ENCODE peak calls at places on chromosomes 4 and X, in ten cellular contexts. M is upper lobe of left lung, W is suprapubic skin, R is heart left ventricle, N is HCT116, T is prostate gland, U is tibial artery, A is right lobe of liver, K is PC-3, Y is left lung. Z is an unnamed sample. For H3K4me1, the result is how much of the 10 kb centered on the place peaks cover.

GRCh38 chr4:136036744-136037143 is 1495.5 kb downstream of the PCDH18 start:
- DNase-seq in M (no peak), W (no peak), R (no peak), N (peak), T (no peak), U (no peak), A (no peak), K (peak), Y (no peak), Z (no peak)

GRCh38 chr4:122285285-122285684 is 93.5 kb upstream of the ADAD1 start:
- DNase-seq in M (no peak), W (no peak), R (no peak), N (no peak), T (no peak), U (no peak), A (no peak), K (peak), Y (no peak), Z (no peak)

GRCh38 chrX:39750246-39750790 is 347.4 kb downstream of the BCOR start:
- DNase-seq in M (no peak), W (no peak), R (no peak), N (no peak), T (no peak), U (no peak), A (no peak), K (no peak), Y (no peak), Z (no peak)

GRCh38 chr4:108370291-108370690 is 201.6 kb upstream of the LEF1 start:
- DNase-seq in M (no peak), W (no peak), R (no peak), N (no peak), T (no peak), U (no peak), A (no peak), K (no peak), Y (no peak), Z (no peak)

GRCh38 chr4:26235500-26235899 is 85.3 kb upstream of the RBPJ start:
- DNase-seq in M (peak), W (no peak), R (peak), N (no peak), T (no peak), U (peak), A (no peak), K (peak), Y (no peak), Z (peak)

GRCh38 chr4:84501721-84502267 is 2.7 kb upstream of the NKX6-1 start:
- DNase-seq in M (no peak), W (no peak), R (no peak), N (no peak), T (no peak), U (no peak), A (no peak), K (no peak), Y (peak), Z (no peak)

GRCh38 chr4:119656342-119656741 is 27.7 kb upstream of the PDE5A start:
- DNase-seq in M (no peak), W (no peak), R (no peak), N (no peak), T (no peak), U (no peak), A (no peak), K (no peak), Y (no peak), Z (no peak)

GRCh38 chr4:156475322-156475721 is 496.3 kb downstream of the PDGFC start:
- DNase-seq in M (no peak), W (no peak), R (no peak), N (peak), T (peak), U (no peak), A (no peak), K (peak), Y (no peak), Z (no peak)

GRCh38 chrX:109774706-109775105 is 41.6 kb upstream of the ACSL4 start:
- DNase-seq in M (no peak), W (no peak), R (no peak), N (no peak), T (no peak), U (no peak), A (no peak), K (peak), Y (no peak), Z (no peak)

GRCh38 chr4:88729146-88729755 is 31.6 kb upstream of the NAP1L5 start:
- DNase-seq in M (no peak), W (no peak), R (no peak), N (no peak), T (no peak), U (no peak), A (no peak), K (no peak), Y (no peak), Z (no peak)

GRCh38 chrX:13658602-13659001 is 5.7 kb downstream of the TCEANC start:
- DNase-seq in M (no peak), W (no peak), R (no peak), N (peak), T (peak), U (no peak), A (no peak), K (peak), Y (no peak), Z (no peak)

GRCh38 chr4:37762294-37763163 is 64.0 kb upstream of the PGM2 start:
- DNase-seq in M (peak), W (no peak), R (no peak), N (peak), T (no peak), U (no peak), A (no peak), K (peak), Y (no peak), Z (no peak)

GRCh38 chrX:26778320-26778888 is 562.4 kb downstream of the MAGEB5 start:
- DNase-seq in M (no peak), W (no peak), R (no peak), N (peak), T (no peak), U (no peak), A (no peak), K (no peak), Y (no peak), Z (no peak)

GRCh38 chr4:138241281-138242075 is 671 bp downstream of the SLC7A11 start:
- DNase-seq in M (no peak), W (no peak), R (no peak), N (no peak), T (no peak), U (no peak), A (no peak), K (peak), Y (peak), Z (peak)

DNA sequence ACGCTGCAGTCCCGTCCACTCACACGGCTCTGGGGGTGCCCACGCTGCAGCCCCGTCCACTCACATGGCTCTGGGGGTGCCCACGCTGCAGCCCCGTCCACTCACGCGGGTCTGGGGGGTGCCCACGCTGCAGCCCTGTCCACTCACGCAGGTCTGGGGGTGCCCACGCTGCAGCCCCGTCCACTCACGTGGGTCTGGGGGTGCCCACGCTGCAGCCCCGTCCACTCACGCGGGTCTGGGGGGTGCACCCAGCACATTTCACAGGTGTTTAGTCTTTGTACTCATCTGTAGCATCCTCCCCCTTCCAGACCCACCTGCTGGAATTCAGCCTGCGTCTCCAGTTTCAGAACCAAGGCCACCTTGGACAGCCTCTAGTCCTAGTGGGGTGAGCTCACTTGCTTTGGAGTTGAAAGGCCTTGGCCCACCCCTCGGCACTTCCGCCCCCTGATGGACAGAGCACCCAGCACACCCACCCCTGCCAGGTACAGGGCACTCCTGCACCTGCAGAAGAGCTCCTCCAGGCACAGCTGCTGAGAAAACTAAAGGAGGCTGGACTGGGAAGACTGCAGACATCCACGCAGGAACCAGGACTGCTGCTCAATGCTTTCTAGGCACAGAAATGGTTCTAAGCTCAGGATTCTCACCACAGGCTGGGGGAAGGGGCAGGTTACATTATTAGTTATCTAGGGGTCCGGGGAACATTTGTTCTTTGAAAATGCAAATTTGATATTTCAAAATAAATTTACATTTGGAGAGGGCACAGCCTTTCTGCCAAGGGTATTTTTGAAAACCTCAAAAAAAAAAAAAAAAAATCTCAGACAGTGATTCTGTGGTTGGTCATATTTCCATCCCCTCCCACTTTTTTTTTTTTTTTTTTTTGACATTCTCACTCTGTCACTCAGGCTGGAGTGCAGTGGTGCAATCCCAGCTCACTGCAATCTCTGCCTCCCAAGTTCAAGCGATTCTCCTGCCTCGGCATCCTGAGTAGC is 72.8 kb downstream of the ABLIM2 start:
- DNase-seq in M (no peak), W (no peak), R (no peak), N (no peak), T (no peak), U (no peak), A (peak), K (no peak), Y (peak), Z (no peak)
- H3K4me1 ChIP-seq in M (under half), W (under half), R (under half), N (under half), T (under half), U (under half), A (under half), K (under half), Y (under half), Z (under half)

DNA sequence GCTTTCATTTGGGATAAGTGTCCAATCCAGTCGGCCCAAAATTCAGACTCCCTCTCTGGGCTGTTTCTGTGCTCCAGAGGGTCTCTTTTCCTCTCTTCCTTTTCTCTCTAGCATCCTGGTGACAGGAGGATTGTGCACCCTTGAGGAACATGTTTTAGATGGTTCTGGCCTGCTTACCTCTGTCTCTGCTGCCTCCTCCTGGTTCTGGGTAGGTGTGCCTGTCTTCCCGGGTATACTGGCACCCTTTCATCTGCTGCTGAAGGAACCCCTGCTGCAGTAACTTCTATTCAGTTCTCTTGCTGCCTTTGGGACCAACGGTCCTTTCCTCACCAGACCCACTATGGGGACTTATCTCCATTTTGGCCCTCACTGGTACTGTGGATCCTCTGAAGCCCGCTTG is 53.2 kb downstream of the HMGB2 start:
- DNase-seq in M (no peak), W (no peak), R (no peak), N (no peak), T (no peak), U (no peak), A (no peak), K (no peak), Y (no peak), Z (no peak)
- H3K27ac ChIP-seq in M (no peak), W (no peak), R (no peak), N (no peak), T (no peak), U (no peak), A (no peak), K (no peak), Y (no peak), Z (no peak)

GRCh38 chr4:15143551-15143950 is 141.3 kb downstream of the CPEB2 start:
- DNase-seq in M (no peak), W (no peak), R (no peak), N (no peak), T (no peak), U (no peak), A (no peak), K (no peak), Y (no peak), Z (no peak)
- H3K4me1 ChIP-seq in M (under half), W (under half), R (under half), N (under half), T (under half), U (under half), A (under half), K (under half), Y (under half), Z (under half)

DNA sequence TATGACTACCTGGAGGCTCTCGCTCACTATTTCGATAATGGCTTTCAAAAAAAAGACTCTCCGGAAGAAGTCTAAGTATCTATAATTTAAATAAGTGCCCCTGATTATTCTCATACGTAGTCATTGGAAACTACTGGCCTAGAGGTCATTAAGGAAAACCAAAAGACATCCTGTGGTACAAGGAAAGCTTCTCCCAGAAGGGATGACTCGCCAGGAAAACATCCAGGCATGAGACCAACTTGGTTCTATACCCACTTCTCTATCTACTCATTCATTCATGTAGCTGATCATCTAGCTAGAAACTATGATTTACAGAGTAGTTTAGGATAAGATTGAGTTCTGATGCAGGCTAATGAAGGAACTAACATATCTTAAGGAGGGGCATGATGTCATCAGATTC is 37.7 kb downstream of the SOX3 start:
- DNase-seq in M (no peak), W (no peak), R (no peak), N (no peak), T (no peak), U (no peak), A (no peak), K (no peak), Y (no peak), Z (no peak)
- H3K27ac ChIP-seq in M (no peak), W (no peak), R (no peak), N (no peak), T (no peak), U (no peak), A (no peak), K (no peak), Y (no peak), Z (no peak)

GRCh38 chr4:70709551-70710080 is 12.1 kb upstream of the RUFY3 start:
- DNase-seq in M (no peak), W (no peak), R (no peak), N (no peak), T (peak), U (no peak), A (no peak), K (peak), Y (no peak), Z (no peak)
- H3K4me1 ChIP-seq in M (under half), W (half or more), R (under half), N (under half), T (under half), U (under half), A (under half), K (under half), Y (half or more), Z (under half)

GRCh38 chr4:169254546-169254983 is 16.2 kb downstream of the SH3RF1 start:
- DNase-seq in M (peak), W (no peak), R (no peak), N (peak), T (no peak), U (no peak), A (peak), K (peak), Y (no peak), Z (no peak)
- H3K27ac ChIP-seq in M (peak), W (no peak), R (no peak), N (peak), T (no peak), U (peak), A (peak), K (peak), Y (peak), Z (peak)

GRCh38 chr4:140242357-140243284 is 88.6 kb upstream of the MAML3 start:
- DNase-seq in M (peak), W (no peak), R (peak), N (no peak), T (no peak), U (no peak), A (no peak), K (peak), Y (no peak), Z (no peak)
- H3K4me1 ChIP-seq in M (under half), W (under half), R (under half), N (under half), T (under half), U (under half), A (under half), K (under half), Y (under half), Z (under half)

GRCh38 chr4:153495480-153496206 is 29.5 kb downstream of the TMEM131L start:
- DNase-seq in M (no peak), W (no peak), R (no peak), N (no peak), T (no peak), U (no peak), A (no peak), K (peak), Y (no peak), Z (no peak)
- H3K27ac ChIP-seq in M (no peak), W (no peak), R (no peak), N (no peak), T (no peak), U (peak), A (no peak), K (peak), Y (no peak), Z (no peak)

Z was measured in pancreas.